ENCODE peak calls at places on chromosome 13, in six cellular contexts. U, V, K, O, F and Z are unnamed samples.

GRCh38 chr13:42392180-42392579 is 120.2 kb downstream of the AKAP11 start:
- DNase-seq in V (no peak), O (no peak), U (no peak), K (no peak), F (no peak), Z (no peak)

GRCh38 chr13:42275098-42275471 is 3.1 kb downstream of the AKAP11 start:
- DNase-seq in K (no peak), U (no peak), V (no peak), F (peak; percentile 15), O (no peak), Z (no peak)

GRCh38 chr13:39602614-39603366 is at the start of gene LHFPL6:
- DNase-seq in F (peak; percentile 86), U (peak; percentile 90), V (peak; percentile 77), K (peak; percentile 92), O (peak; percentile 46), Z (peak; percentile 73)

GRCh38 chr13:33126909-33127607 is 110.8 kb downstream of the KL start:
- DNase-seq in O (no peak), K (peak; percentile 47), V (peak; percentile 65), F (no peak), U (no peak), Z (no peak)

GRCh38 chr13:108609353-108609752 is 20.1 kb upstream of the MYO16 start:
- DNase-seq in U (peak; percentile 66), K (peak; percentile 45), F (peak; percentile 46), O (no peak), V (peak; percentile 49), Z (no peak)

GRCh38 chr13:94860981-94861407 is 148.6 kb upstream of the SOX21 start:
- DNase-seq in F (no peak), O (no peak), U (no peak), K (peak; percentile 72), V (peak; percentile 13), Z (no peak)

GRCh38 chr13:95115525-95115924 is 185.7 kb downstream of the ABCC4 start:
- DNase-seq in F (peak; percentile 5), K (no peak), O (no peak), V (no peak), U (no peak), Z (no peak)

GRCh38 chr13:50690020-50690419 is 153.5 kb downstream of the DLEU7 start:
- DNase-seq in F (no peak), U (no peak), K (no peak), V (no peak), O (no peak), Z (no peak)

GRCh38 chr13:109844396-109844795 is 58.0 kb upstream of the IRS2 start:
- DNase-seq in U (no peak), V (peak; percentile 73), K (peak; percentile 37), O (no peak), F (no peak), Z (no peak)

GRCh38 chr13:50550151-50550550 is 293.3 kb downstream of the DLEU7 start:
- DNase-seq in O (no peak), K (no peak), F (no peak), V (no peak), U (no peak), Z (no peak)

GRCh38 chr13:56020425-56020824 is 1120.3 kb upstream of the PRR20A start:
- DNase-seq in V (no peak), O (no peak), K (no peak), F (no peak), U (no peak), Z (no peak)

GRCh38 chr13:92806215-92806614 is 420.4 kb upstream of the GPC6 start:
- DNase-seq in U (no peak), F (no peak), O (no peak), V (no peak), K (peak; percentile 62), Z (no peak)

GRCh38 chr13:108690726-108691125 is 61.3 kb downstream of the MYO16 start:
- DNase-seq in K (no peak), V (no peak), O (no peak), U (no peak), F (peak; percentile 59), Z (no peak)

GRCh38 chr13:28584873-28585317 is 74.0 kb upstream of the POMP start:
- DNase-seq in V (peak; percentile 71), K (peak; percentile 40), O (no peak), F (no peak), U (peak; percentile 8), Z (no peak)

GRCh38 chr13:96817336-96817941 is 176.8 kb downstream of the OXGR1 start:
- DNase-seq in K (peak; percentile 43), O (no peak), V (peak; percentile 10), U (peak; percentile 55), F (peak; percentile 57), Z (peak; percentile 23)

GRCh38 chr13:98349731-98350305 is 172.7 kb upstream of the RNF113B start:
- DNase-seq in F (peak; percentile 46), K (no peak), V (no peak), U (peak; percentile 82), O (no peak), Z (no peak)

GRCh38 chr13:101267656-101268055 is 148.7 kb downstream of the NALCN start:
- DNase-seq in O (no peak), F (no peak), V (no peak), K (no peak), U (no peak), Z (no peak)

GRCh38 chr13:104641309-104641708 is 1575.1 kb upstream of the SLC10A2 start:
- DNase-seq in F (peak; percentile 90), K (peak; percentile 12), U (no peak), O (no peak), V (peak; percentile 7), Z (no peak)

DNA sequence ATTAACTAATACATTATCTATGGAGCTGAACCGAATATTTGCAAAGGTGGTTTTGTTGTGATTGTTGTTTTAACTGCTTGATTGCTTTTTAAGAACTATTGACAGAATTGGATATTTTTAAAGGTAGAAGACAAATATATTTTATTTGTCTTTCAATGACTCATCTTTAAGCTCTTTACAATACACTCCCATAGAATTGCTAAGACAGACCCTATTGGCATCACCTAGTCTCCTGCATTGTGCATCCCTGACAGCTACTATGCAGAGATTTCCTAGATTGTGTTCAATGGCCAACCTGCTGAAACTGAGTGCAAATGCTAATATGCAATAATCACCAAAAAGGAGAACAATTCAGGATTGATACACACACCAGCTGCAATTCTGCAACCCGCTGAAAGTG is 19.7 kb upstream of the SCEL start:
- DNase-seq in K (no peak), U (no peak), V (no peak), F (no peak), O (no peak), Z (no peak)
- H3K9ac ChIP-seq in K (no peak overlapping the region), U (no peak overlapping the region), V (no peak overlapping the region), F (no peak overlapping the region), O (no peak overlapping the region), Z (no peak overlapping the region)

GRCh38 chr13:21338651-21339278 is 120.3 kb downstream of the ZDHHC20 start:
- DNase-seq in V (no peak), O (no peak), U (peak; percentile 85), F (peak; percentile 87), K (no peak), Z (no peak)
- H3K23ac ChIP-seq in V (no peak overlapping the region), O (peak overlapping the region; percentile 19), U (no peak overlapping the region), F (no peak overlapping the region), K (no peak overlapping the region), Z (no peak overlapping the region)

GRCh38 chr13:112074139-112074710 is 7.3 kb downstream of the SOX1 start:
- DNase-seq in U (no peak), O (no peak), K (no peak), F (no peak), V (no peak), Z (no peak)

GRCh38 chr13:112071011-112071901 is 4.3 kb downstream of the SOX1 start:
- DNase-seq in K (no peak), V (no peak), F (no peak), O (no peak), U (no peak), Z (no peak)

GRCh38 chr13:112071902-112072530 is 5.1 kb downstream of the SOX1 start:
- DNase-seq in K (no peak), F (no peak), U (no peak), V (no peak), O (no peak), Z (no peak)

GRCh38 chr13:112073245-112074138 is 6.5 kb downstream of the SOX1 start:
- DNase-seq in U (peak; percentile 77), V (no peak), K (no peak), O (no peak), F (no peak), Z (peak; percentile 90)

GRCh38 chr13:112072531-112073244 is 5.7 kb downstream of the SOX1 start:
- DNase-seq in V (no peak), O (no peak), K (no peak), U (peak; percentile 88), F (no peak), Z (peak; percentile 83)
- H3K4me3 ChIP-seq in V (no peak overlapping the region), O (peak overlapping the region; percentile 37), K (no peak overlapping the region), U (peak overlapping the region; percentile 10), F (peak overlapping the region; percentile 37), Z (peak overlapping the region; percentile 75)

GRCh38 chr13:44398606-44399005 is 25.0 kb downstream of the SERP2 start:
- DNase-seq in V (no peak), K (no peak), F (no peak), U (no peak), O (no peak), Z (no peak)

GRCh38 chr13:44396295-44396962 is 22.8 kb downstream of the SERP2 start:
- DNase-seq in F (no peak), K (peak; percentile 39), U (peak; percentile 59), V (no peak), O (no peak), Z (no peak)

GRCh38 chr13:44397766-44398223 is 24.2 kb downstream of the SERP2 start:
- DNase-seq in V (peak; percentile 20), F (no peak), U (no peak), K (peak; percentile 82), O (no peak), Z (no peak)

GRCh38 chr13:44399045-44399444 is 25.4 kb downstream of the SERP2 start:
- DNase-seq in K (no peak), U (no peak), O (no peak), F (no peak), V (no peak), Z (no peak)

DNA sequence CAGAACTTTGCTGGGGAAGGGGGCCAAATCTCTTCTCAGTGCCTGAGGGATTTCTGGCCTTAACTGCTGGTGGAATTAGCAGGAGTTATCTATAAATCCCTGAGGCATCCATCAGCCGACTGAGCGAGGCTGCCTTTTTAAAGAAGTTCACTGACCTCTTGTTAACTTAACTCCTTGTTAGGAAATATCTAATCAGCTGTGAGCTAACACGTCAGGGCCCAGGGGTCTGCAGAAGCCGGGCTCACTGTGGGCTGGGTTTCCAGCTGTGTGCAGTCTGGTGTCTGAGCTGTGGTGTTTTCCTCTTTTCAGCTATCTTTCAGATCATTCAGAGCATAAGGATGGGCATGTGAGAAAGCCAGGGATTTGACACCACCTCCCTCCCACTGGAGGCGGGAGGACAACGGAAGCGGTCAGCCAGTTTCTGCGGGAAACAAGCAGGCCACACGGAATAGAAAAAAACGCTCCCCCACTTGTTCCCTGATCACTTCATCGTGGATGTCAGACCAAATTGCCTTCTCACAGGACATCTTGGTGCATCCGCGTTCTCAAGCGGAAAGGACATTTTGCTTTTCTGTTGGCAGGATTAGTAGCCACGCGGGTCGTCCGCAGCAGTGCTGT is 23.4 kb downstream of the SERP2 start:
- DNase-seq in V (peak; percentile 26), U (peak; percentile 96), F (no peak), O (no peak), K (peak; percentile 91), Z (peak; percentile 78)
- H3K9ac ChIP-seq in V (no peak overlapping the region), U (peak overlapping the region; percentile 26), F (no peak overlapping the region), O (no peak overlapping the region), K (peak overlapping the region; percentile 69), Z (no peak overlapping the region)

GRCh38 chr13:112554214-112554850 is 33.6 kb downstream of the TUBGCP3 start:
- DNase-seq in O (no peak), F (no peak), K (no peak), V (no peak), U (no peak), Z (no peak)
- H3K23ac ChIP-seq in O (no peak overlapping the region), F (no peak overlapping the region), K (no peak overlapping the region), V (no peak overlapping the region), U (no peak overlapping the region), Z (no peak overlapping the region)